ENCODE peak calls at places on chromosome 9, in six cellular contexts. T, F, B, V, Q and X are unnamed samples.

GRCh38 chr9:89872913-89873707 is 268.3 kb downstream of the GADD45G start:
- DNase-seq in T (no peak), F (no peak), B (no peak), V (no peak), Q (no peak), X (no peak)

GRCh38 chr9:29625292-29625731 is 2052.0 kb upstream of the C9orf72 start:
- DNase-seq in T (no peak), F (peak), B (no peak), V (no peak), Q (no peak), X (no peak)

GRCh38 chr9:90843530-90843929 is 41.9 kb downstream of the SYK start:
- DNase-seq in T (no peak), F (no peak), B (no peak), V (no peak), Q (no peak), X (no peak)

GRCh38 chr9:70347046-70347445 is 67.4 kb downstream of the KLF9 start:
- DNase-seq in T (no peak), F (no peak), B (no peak), V (no peak), Q (no peak), X (no peak)

GRCh38 chr9:127828262-127829031 is 25.8 kb downstream of the FPGS start:
- DNase-seq in T (no peak), F (peak), B (peak), V (peak), Q (peak), X (no peak)

GRCh38 chr9:19999491-20000057 is 210.7 kb upstream of the SLC24A2 start:
- DNase-seq in T (peak), F (peak), B (no peak), V (peak), Q (no peak), X (peak)

GRCh38 chr9:129023036-129023907 is 4.9 kb downstream of the SH3GLB2 start:
- DNase-seq in T (no peak), F (peak), B (peak), V (peak), Q (no peak), X (peak)

GRCh38 chr9:7174884-7175283 is 417.1 kb downstream of the KDM4C start:
- DNase-seq in T (no peak), F (no peak), B (no peak), V (no peak), Q (peak), X (peak)

GRCh38 chr9:116939605-116940004 is 252.5 kb downstream of the TRIM32 start:
- DNase-seq in T (no peak), F (peak), B (no peak), V (peak), Q (no peak), X (no peak)

GRCh38 chr9:129069128-129069824 is 11.6 kb upstream of the DOLPP1 start:
- DNase-seq in T (peak), F (peak), B (peak), V (no peak), Q (no peak), X (no peak)

GRCh38 chr9:70602364-70603019 is 188.0 kb upstream of the KLF9 start:
- DNase-seq in T (peak), F (peak), B (peak), V (peak), Q (peak), X (peak)

GRCh38 chr9:136668983-136669790 is 6.5 kb downstream of the EGFL7 start:
- DNase-seq in T (peak), F (no peak), B (no peak), V (peak), Q (no peak), X (peak)

GRCh38 chr9:79674052-79674777 is 102.5 kb downstream of the TLE4 start:
- DNase-seq in T (no peak), F (no peak), B (no peak), V (no peak), Q (no peak), X (no peak)

GRCh38 chr9:109861499-109861898 is 81.5 kb downstream of the PALM2AKAP2 start:
- DNase-seq in T (no peak), F (peak), B (no peak), V (peak), Q (no peak), X (no peak)

GRCh38 chr9:36922548-36922947 is 111.5 kb downstream of the PAX5 start:
- DNase-seq in T (peak), F (no peak), B (no peak), V (no peak), Q (no peak), X (peak)

GRCh38 chr9:113522858-113523257 is 59.3 kb downstream of the RGS3 start:
- DNase-seq in T (no peak), F (no peak), B (no peak), V (no peak), Q (no peak), X (no peak)

GRCh38 chr9:117687532-117687931 is 16.7 kb upstream of the TLR4 start:
- DNase-seq in T (no peak), F (no peak), B (peak), V (no peak), Q (peak), X (no peak)

GRCh38 chr9:99977042-99977792 is 70.8 kb downstream of the STX17 start:
- DNase-seq in T (no peak), F (no peak), B (no peak), V (no peak), Q (no peak), X (no peak)

GRCh38 chr9:13688990-13689600 is 409.6 kb upstream of the MPDZ start:
- DNase-seq in T (no peak), F (peak), B (no peak), V (peak), Q (peak), X (peak)

GRCh38 chr9:112278152-112278551 is 55.3 kb downstream of the PTBP3 start:
- DNase-seq in T (no peak), F (peak), B (no peak), V (no peak), Q (no peak), X (peak)

GRCh38 chr9:111078391-111079038 is 40.2 kb upstream of the LPAR1 start:
- DNase-seq in T (no peak), F (peak), B (no peak), V (no peak), Q (no peak), X (peak)

GRCh38 chr9:129482521-129483466 is 138.1 kb downstream of the C9orf50 start:
- DNase-seq in T (peak), F (peak), B (peak), V (peak), Q (peak), X (peak)

GRCh38 chr9:109107402-109108240 is 12.1 kb downstream of the TMEM245 start:
- DNase-seq in T (peak), F (peak), B (no peak), V (peak), Q (no peak), X (peak)

GRCh38 chr9:128341435-128341849 is 1.1 kb downstream of the SLC27A4 start:
- DNase-seq in T (peak), F (peak), B (peak), V (peak), Q (peak), X (peak)

GRCh38 chr9:110278080-110278707 is 21.9 kb upstream of the TXN start:
- DNase-seq in T (peak), F (no peak), B (no peak), V (peak), Q (no peak), X (no peak)

GRCh38 chr9:90808226-90808797 is 6.7 kb downstream of the SYK start:
- DNase-seq in T (no peak), F (no peak), B (no peak), V (no peak), Q (no peak), X (no peak)

GRCh38 chr9:1986341-1986740 is 28.8 kb upstream of the SMARCA2 start:
- DNase-seq in T (no peak), F (no peak), B (no peak), V (no peak), Q (no peak), X (no peak)

DNA sequence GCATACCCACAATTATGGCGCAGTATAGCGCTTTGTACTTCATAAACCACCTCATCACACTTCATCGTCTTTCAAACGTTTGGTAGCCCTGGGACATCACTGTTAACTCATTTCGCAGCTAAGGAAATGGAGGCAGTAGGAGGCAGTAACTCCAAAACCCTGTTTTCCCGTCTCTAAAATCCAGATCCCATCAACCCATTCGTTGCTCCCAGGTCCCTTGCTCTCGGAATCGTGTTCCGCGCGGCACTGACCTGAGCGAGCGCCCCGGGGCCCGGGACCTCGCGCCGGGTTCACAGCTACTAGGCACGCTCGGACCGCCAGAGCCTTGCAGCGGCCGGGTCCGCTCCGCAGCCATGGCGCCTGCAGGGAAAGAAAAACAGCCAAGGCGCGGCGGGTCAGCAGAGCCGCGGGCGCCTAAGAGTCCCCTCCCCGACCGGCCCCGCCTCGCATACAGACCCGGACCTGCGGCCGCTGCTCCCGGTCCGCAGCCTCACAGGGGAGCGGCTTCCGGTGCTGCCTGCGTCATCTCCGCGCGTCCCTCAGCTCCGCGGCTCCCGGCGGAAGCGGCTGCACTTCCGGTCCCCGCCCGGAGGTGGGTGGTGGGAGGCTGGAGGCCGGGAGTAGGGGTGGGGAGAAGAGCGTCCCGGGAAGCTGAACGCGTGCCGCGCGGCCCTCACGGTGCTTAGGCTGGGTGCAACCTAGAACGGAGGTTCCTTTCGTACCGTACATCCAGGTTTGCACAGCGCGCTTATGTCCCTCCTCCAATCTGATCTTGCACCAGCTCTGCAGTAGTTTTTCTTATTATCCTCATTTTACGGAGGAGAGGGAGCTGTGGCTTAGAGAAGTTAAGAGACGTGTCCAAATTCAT is at the start of gene FBXW2:
- DNase-seq in T (peak), F (peak), B (peak), V (peak), Q (peak), X (peak)
- TF ChIP-seq CTCF in T (no peak), F (no peak), B (no peak), V (no peak), Q (no peak), X (no peak)

DNA sequence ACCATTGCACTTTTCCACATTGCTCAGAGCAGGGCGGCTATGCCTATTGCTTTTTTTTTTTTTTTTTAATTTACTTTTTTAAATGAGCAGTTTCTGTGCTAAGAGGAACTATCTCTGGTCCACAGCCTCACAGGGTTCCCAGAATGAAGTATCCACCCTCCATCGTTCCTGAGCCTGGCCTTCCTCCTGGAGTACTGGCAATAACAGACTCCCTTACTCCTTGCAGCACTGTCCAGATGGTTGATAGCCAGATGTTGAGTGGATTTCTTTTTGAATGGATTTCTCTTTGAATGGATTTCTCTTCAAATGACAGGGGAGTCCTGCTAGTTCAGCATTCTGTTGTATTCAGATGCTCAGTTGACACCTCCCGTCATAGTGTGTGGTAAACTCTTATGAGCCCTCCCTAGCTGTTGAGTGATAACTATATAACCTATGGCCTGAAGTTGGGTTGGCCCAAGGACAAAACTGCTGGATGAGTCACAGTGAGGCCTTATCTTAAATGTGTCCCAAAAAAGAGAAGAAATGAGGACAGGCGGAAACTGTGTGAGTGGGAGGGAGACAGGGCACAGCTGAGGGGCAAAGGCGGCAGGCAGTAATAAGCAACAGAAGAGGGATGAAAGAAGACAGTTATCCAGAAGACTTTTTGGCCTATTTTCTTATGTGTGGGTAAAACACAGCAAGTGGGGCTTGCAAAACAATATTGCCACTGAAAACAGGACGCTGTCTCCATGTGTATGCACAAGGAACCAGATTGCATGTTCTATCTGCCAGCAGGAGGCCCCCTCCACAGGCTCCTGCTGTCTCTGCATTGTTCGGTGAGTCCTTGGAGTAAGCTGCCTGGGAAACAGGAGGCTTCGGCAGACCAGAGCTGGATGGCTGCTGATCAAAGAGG is 209.5 kb upstream of the S1PR3 start:
- DNase-seq in T (no peak), F (peak), B (no peak), V (peak), Q (peak), X (peak)
- TF ChIP-seq CTCF in T (no peak), F (peak), B (no peak), V (peak), Q (peak), X (no peak)

DNA sequence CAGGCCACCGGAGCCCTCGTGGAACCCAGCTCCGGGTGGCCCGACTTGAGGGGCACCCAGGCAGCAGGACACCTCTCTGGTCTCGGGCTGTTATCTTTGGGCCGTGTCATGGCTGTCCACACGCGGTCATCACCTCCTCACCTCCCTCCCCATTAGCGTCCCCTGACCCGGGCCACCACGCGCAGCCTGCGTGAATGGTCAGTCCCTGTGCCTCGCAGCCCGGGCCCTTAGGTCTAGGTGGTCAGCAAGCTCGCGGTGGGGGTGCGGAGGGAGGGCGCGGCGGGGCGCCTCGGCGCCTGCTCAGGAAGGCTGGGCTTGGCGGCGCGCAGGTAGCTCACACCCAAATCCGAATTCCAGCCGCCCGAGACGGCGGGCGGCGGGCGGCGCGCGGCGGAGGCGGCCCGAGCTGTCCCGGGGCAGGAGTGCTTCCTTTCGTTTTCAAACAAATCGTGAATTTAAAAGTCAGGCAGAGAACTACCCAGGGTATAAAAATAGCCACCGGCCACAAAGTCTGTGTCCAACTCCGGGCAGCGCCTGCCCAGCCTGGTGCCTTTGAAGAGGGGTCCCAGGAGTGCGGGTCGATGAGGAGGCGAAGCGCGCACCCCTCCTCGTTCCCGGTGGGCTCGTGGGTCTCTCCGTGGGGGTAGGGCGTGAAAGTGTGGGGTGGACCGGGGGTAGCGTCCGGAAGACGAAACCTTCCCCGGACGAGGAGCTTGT is 1.0 kb upstream of the RXRA start:
- DNase-seq in T (no peak), F (peak), B (peak), V (peak), Q (peak), X (peak)
- TF ChIP-seq CTCF in T (no peak), F (no peak), B (no peak), V (no peak), Q (no peak), X (no peak)

GRCh38 chr9:468766-469496 is 254.3 kb downstream of the DOCK8 start:
- DNase-seq in T (no peak), F (no peak), B (peak), V (no peak), Q (no peak), X (no peak)
- TF ChIP-seq CTCF in T (no peak), F (no peak), B (no peak), V (no peak), Q (no peak), X (no peak)

DNA sequence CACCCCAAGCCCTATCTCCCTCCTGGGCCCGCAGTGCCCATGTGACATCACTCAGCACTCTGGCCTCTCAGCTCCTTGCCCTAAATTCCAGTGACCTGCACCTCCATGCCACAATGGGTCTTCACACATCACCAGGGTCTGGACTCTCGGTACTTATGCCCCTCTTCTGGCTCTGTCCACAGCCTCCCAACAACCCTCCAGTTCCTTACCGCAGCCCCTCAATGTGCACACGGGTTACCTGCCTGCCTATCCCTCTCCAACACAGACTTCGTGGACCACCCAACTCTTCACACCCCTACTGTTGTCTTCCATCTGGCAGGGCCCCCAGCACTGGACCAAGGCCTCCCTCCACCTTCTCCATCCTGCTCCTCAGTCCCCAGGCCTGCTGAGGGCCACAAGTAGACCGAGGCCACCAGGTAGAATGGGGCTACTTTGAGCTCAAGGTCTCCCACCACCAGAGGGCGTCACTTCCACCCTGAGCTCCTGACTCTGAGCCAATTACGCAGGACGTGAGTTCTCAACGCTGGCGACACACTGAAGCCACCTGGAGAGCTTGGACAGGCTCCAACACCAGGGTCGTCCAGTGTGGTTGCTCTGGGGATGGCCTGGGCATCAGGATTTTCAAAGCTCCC is 172.1 kb downstream of the GABBR2 start:
- DNase-seq in T (peak), F (no peak), B (no peak), V (no peak), Q (peak), X (peak)
- TF ChIP-seq CTCF in T (peak), F (peak), B (no peak), V (peak), Q (peak), X (peak)

DNA sequence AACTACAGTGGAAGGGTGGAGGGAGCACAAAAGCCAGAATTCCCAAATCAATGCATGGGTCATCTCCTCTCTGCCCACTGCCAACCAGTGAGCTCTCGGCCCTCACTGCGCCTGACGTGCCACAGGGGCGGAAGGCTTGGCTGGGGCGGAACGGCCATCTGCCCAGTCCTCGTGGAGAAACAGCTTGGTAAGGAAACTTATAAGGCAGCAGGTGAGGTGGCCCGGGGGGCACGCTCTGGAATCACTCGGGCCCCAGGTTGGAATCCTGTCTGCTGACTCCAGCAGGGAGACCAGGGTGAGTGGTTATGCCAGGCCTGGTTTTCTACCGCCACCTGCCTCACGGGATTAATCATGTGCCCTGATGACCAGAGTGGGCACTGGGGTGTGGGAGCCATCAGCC is 52.3 kb downstream of the VAV2 start:
- DNase-seq in T (no peak), F (no peak), B (no peak), V (no peak), Q (no peak), X (no peak)
- TF ChIP-seq CTCF in T (no peak), F (no peak), B (no peak), V (no peak), Q (no peak), X (no peak)

DNA sequence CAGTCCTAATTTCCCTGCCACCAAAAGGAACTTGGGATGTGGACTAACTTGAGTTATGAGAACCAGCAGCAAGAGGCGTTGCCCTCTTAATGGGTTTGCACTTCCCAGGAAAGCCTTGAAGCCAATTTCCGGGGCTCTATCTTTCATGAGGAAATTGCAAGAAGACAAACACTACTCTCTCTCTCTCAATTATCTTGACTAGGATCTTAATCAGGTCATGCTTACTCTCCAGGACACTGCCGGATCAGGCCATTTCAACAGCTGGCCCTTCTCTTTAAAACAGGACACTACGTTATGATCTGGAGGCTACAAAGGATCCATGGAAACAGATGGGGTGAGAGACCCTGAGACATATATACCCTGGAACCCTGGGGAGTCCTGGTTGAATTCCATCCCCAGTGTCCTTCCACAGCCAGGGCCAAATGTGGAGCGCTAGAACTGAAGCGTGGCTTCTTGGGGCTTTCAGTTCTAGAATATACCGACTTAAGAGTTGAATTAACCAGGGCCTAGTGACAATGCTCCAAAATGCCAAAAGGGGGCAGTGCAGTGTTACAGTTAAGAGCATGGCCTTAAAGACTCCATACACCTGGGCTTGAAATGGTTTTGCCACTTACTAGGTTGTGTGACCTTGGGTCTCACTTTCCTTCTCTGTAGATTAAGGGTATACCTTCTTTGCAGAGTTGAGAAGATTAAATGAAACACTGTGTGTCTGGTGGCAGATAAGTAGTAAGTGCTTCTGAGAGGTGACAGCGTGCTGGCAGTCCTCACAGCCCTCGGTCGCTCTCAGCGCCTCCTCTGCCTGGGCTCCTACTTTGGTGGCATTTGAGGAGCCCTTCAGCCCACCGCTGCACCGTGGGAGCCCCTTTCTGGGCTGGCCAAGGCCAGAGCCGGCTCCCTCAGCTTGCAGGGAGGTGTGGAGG is 21.1 kb downstream of the FAM219A start:
- DNase-seq in T (peak), F (peak), B (peak), V (peak), Q (peak), X (peak)
- TF ChIP-seq CTCF in T (peak), F (peak), B (peak), V (peak), Q (peak), X (peak)